ENCODE peak calls at places on chromosomes 4 and X, in ten cellular contexts. One of them, this sample, is unnamed.

GRCh38 chr4:177159600-177159999 is 150.1 kb upstream of the NEIL3 start:
- DNase-seq in LoVo: no peak
- DNase-seq in NCI-H446: no peak
- DNase-seq in iPS-NIHi11: no peak
- DNase-seq in activated CD4-positive, alpha-beta T cell treated with anti-CD3 and anti-CD28 coated beads for 36 hours: no peak
- DNase-seq in endothelial cell: no peak
- DNase-seq in stimulated activated CD4-positive, alpha-beta T cell treated with anti-CD3 and anti-CD28 coated beads, Interleukin-12 subunit alpha, Interleukin-12 subunit beta, amount 100 ng/mL, for 48 hours: no peak
- DNase-seq in naive B cell: no peak
- DNase-seq in activated T-helper 1 cell treated with anti-CD3 and anti-CD28 coated beads, Interleukin-2, amount 50 U/mL, for 16 hours: no peak
- DNase-seq in A549: no peak
- DNase-seq in this sample: no peak

GRCh38 chrX:2243913-2244460 is 256.8 kb downstream of the DHRSX start:
- DNase-seq in LoVo: peak; percentile 43
- DNase-seq in NCI-H446: no peak
- DNase-seq in iPS-NIHi11: no peak
- DNase-seq in activated CD4-positive, alpha-beta T cell treated with anti-CD3 and anti-CD28 coated beads for 36 hours: no peak
- DNase-seq in endothelial cell: no peak
- DNase-seq in stimulated activated CD4-positive, alpha-beta T cell treated with anti-CD3 and anti-CD28 coated beads, Interleukin-12 subunit alpha, Interleukin-12 subunit beta, amount 100 ng/mL, for 48 hours: no peak
- DNase-seq in naive B cell: no peak
- DNase-seq in activated T-helper 1 cell treated with anti-CD3 and anti-CD28 coated beads, Interleukin-2, amount 50 U/mL, for 16 hours: no peak
- DNase-seq in A549: no peak
- DNase-seq in this sample: no peak

GRCh38 chrX:97416461-97416860 is 532.8 kb downstream of the RPA4 start:
- DNase-seq in LoVo: no peak
- DNase-seq in NCI-H446: no peak
- DNase-seq in iPS-NIHi11: no peak
- DNase-seq in activated CD4-positive, alpha-beta T cell treated with anti-CD3 and anti-CD28 coated beads for 36 hours: no peak
- DNase-seq in endothelial cell: no peak
- DNase-seq in stimulated activated CD4-positive, alpha-beta T cell treated with anti-CD3 and anti-CD28 coated beads, Interleukin-12 subunit alpha, Interleukin-12 subunit beta, amount 100 ng/mL, for 48 hours: no peak
- DNase-seq in naive B cell: no peak
- DNase-seq in activated T-helper 1 cell treated with anti-CD3 and anti-CD28 coated beads, Interleukin-2, amount 50 U/mL, for 16 hours: no peak
- DNase-seq in A549: no peak
- DNase-seq in this sample: no peak

GRCh38 chrX:152904151-152905080 is 6.5 kb downstream of the ZNF185 start:
- DNase-seq in LoVo: peak; percentile 16
- DNase-seq in NCI-H446: peak; percentile 12
- DNase-seq in iPS-NIHi11: peak; percentile 75
- DNase-seq in activated CD4-positive, alpha-beta T cell treated with anti-CD3 and anti-CD28 coated beads for 36 hours: peak; percentile 59
- DNase-seq in endothelial cell: peak; percentile 56
- DNase-seq in stimulated activated CD4-positive, alpha-beta T cell treated with anti-CD3 and anti-CD28 coated beads, Interleukin-12 subunit alpha, Interleukin-12 subunit beta, amount 100 ng/mL, for 48 hours: peak; percentile 12
- DNase-seq in naive B cell: peak; percentile 19
- DNase-seq in activated T-helper 1 cell treated with anti-CD3 and anti-CD28 coated beads, Interleukin-2, amount 50 U/mL, for 16 hours: no peak
- DNase-seq in A549: peak; percentile 75
- DNase-seq in this sample: no peak

GRCh38 chr4:153156263-153156662 is 48.0 kb upstream of the TRIM2 start:
- DNase-seq in LoVo: no peak
- DNase-seq in NCI-H446: no peak
- DNase-seq in iPS-NIHi11: peak; percentile 49
- DNase-seq in activated CD4-positive, alpha-beta T cell treated with anti-CD3 and anti-CD28 coated beads for 36 hours: peak; percentile 66
- DNase-seq in endothelial cell: no peak
- DNase-seq in stimulated activated CD4-positive, alpha-beta T cell treated with anti-CD3 and anti-CD28 coated beads, Interleukin-12 subunit alpha, Interleukin-12 subunit beta, amount 100 ng/mL, for 48 hours: no peak
- DNase-seq in naive B cell: no peak
- DNase-seq in activated T-helper 1 cell treated with anti-CD3 and anti-CD28 coated beads, Interleukin-2, amount 50 U/mL, for 16 hours: no peak
- DNase-seq in A549: no peak
- DNase-seq in this sample: peak; percentile 51

GRCh38 chr4:15689540-15689939 is 7.9 kb downstream of the FAM200B start:
- DNase-seq in LoVo: no peak
- DNase-seq in NCI-H446: no peak
- DNase-seq in iPS-NIHi11: no peak
- DNase-seq in activated CD4-positive, alpha-beta T cell treated with anti-CD3 and anti-CD28 coated beads for 36 hours: no peak
- DNase-seq in endothelial cell: no peak
- DNase-seq in stimulated activated CD4-positive, alpha-beta T cell treated with anti-CD3 and anti-CD28 coated beads, Interleukin-12 subunit alpha, Interleukin-12 subunit beta, amount 100 ng/mL, for 48 hours: no peak
- DNase-seq in naive B cell: no peak
- DNase-seq in activated T-helper 1 cell treated with anti-CD3 and anti-CD28 coated beads, Interleukin-2, amount 50 U/mL, for 16 hours: no peak
- DNase-seq in A549: no peak
- DNase-seq in this sample: no peak

GRCh38 chr4:36303430-36304137 is 22.2 kb downstream of the DTHD1 start:
- DNase-seq in LoVo: no peak
- DNase-seq in NCI-H446: no peak
- DNase-seq in iPS-NIHi11: no peak
- DNase-seq in activated CD4-positive, alpha-beta T cell treated with anti-CD3 and anti-CD28 coated beads for 36 hours: peak; percentile 28
- DNase-seq in endothelial cell: no peak
- DNase-seq in stimulated activated CD4-positive, alpha-beta T cell treated with anti-CD3 and anti-CD28 coated beads, Interleukin-12 subunit alpha, Interleukin-12 subunit beta, amount 100 ng/mL, for 48 hours: no peak
- DNase-seq in naive B cell: peak; percentile 23
- DNase-seq in activated T-helper 1 cell treated with anti-CD3 and anti-CD28 coated beads, Interleukin-2, amount 50 U/mL, for 16 hours: no peak
- DNase-seq in A549: no peak
- DNase-seq in this sample: no peak

GRCh38 chr4:38516194-38516593 is 147.8 kb upstream of the KLF3 start:
- DNase-seq in LoVo: no peak
- DNase-seq in NCI-H446: no peak
- DNase-seq in iPS-NIHi11: no peak
- DNase-seq in activated CD4-positive, alpha-beta T cell treated with anti-CD3 and anti-CD28 coated beads for 36 hours: no peak
- DNase-seq in endothelial cell: no peak
- DNase-seq in stimulated activated CD4-positive, alpha-beta T cell treated with anti-CD3 and anti-CD28 coated beads, Interleukin-12 subunit alpha, Interleukin-12 subunit beta, amount 100 ng/mL, for 48 hours: no peak
- DNase-seq in naive B cell: no peak
- DNase-seq in activated T-helper 1 cell treated with anti-CD3 and anti-CD28 coated beads, Interleukin-2, amount 50 U/mL, for 16 hours: no peak
- DNase-seq in A549: peak; percentile 2
- DNase-seq in this sample: no peak

GRCh38 chr4:185534850-185535761 is at the start of gene PDLIM3:
- DNase-seq in LoVo: peak; percentile 40
- DNase-seq in NCI-H446: no peak
- DNase-seq in iPS-NIHi11: peak; percentile 88
- DNase-seq in activated CD4-positive, alpha-beta T cell treated with anti-CD3 and anti-CD28 coated beads for 36 hours: peak; percentile 34
- DNase-seq in endothelial cell: peak; percentile 40
- DNase-seq in stimulated activated CD4-positive, alpha-beta T cell treated with anti-CD3 and anti-CD28 coated beads, Interleukin-12 subunit alpha, Interleukin-12 subunit beta, amount 100 ng/mL, for 48 hours: no peak
- DNase-seq in naive B cell: no peak
- DNase-seq in activated T-helper 1 cell treated with anti-CD3 and anti-CD28 coated beads, Interleukin-2, amount 50 U/mL, for 16 hours: no peak
- DNase-seq in A549: peak; percentile 21
- DNase-seq in this sample: no peak

GRCh38 chrX:110569506-110569905 is 210.9 kb downstream of the RTL9 start:
- DNase-seq in LoVo: no peak
- DNase-seq in NCI-H446: no peak
- DNase-seq in iPS-NIHi11: no peak
- DNase-seq in activated CD4-positive, alpha-beta T cell treated with anti-CD3 and anti-CD28 coated beads for 36 hours: no peak
- DNase-seq in endothelial cell: no peak
- DNase-seq in stimulated activated CD4-positive, alpha-beta T cell treated with anti-CD3 and anti-CD28 coated beads, Interleukin-12 subunit alpha, Interleukin-12 subunit beta, amount 100 ng/mL, for 48 hours: no peak
- DNase-seq in naive B cell: no peak
- DNase-seq in activated T-helper 1 cell treated with anti-CD3 and anti-CD28 coated beads, Interleukin-2, amount 50 U/mL, for 16 hours: no peak
- DNase-seq in A549: no peak
- DNase-seq in this sample: peak; percentile 32

GRCh38 chrX:37685452-37686347 is at the start of gene XK:
- DNase-seq in LoVo: peak; percentile 58
- DNase-seq in NCI-H446: peak; percentile 26
- DNase-seq in iPS-NIHi11: peak; percentile 50
- DNase-seq in activated CD4-positive, alpha-beta T cell treated with anti-CD3 and anti-CD28 coated beads for 36 hours: peak; percentile 69
- DNase-seq in endothelial cell: peak; percentile 45
- DNase-seq in stimulated activated CD4-positive, alpha-beta T cell treated with anti-CD3 and anti-CD28 coated beads, Interleukin-12 subunit alpha, Interleukin-12 subunit beta, amount 100 ng/mL, for 48 hours: peak; percentile 27
- DNase-seq in naive B cell: peak; percentile 44
- DNase-seq in activated T-helper 1 cell treated with anti-CD3 and anti-CD28 coated beads, Interleukin-2, amount 50 U/mL, for 16 hours: peak; percentile 4
- DNase-seq in A549: peak; percentile 2
- DNase-seq in this sample: no peak

GRCh38 chrX:140764401-140764919 is 54.9 kb downstream of the LINC00632 start:
- DNase-seq in LoVo: no peak
- DNase-seq in NCI-H446: no peak
- DNase-seq in iPS-NIHi11: peak; percentile 29
- DNase-seq in activated CD4-positive, alpha-beta T cell treated with anti-CD3 and anti-CD28 coated beads for 36 hours: peak; percentile 29
- DNase-seq in endothelial cell: peak; percentile 31
- DNase-seq in stimulated activated CD4-positive, alpha-beta T cell treated with anti-CD3 and anti-CD28 coated beads, Interleukin-12 subunit alpha, Interleukin-12 subunit beta, amount 100 ng/mL, for 48 hours: no peak
- DNase-seq in naive B cell: no peak
- DNase-seq in activated T-helper 1 cell treated with anti-CD3 and anti-CD28 coated beads, Interleukin-2, amount 50 U/mL, for 16 hours: no peak
- DNase-seq in A549: no peak
- DNase-seq in this sample: no peak

GRCh38 chr4:95155759-95156451 is 392.9 kb downstream of the UNC5C start:
- DNase-seq in LoVo: no peak
- DNase-seq in NCI-H446: peak; percentile 39
- DNase-seq in iPS-NIHi11: peak; percentile 33
- DNase-seq in activated CD4-positive, alpha-beta T cell treated with anti-CD3 and anti-CD28 coated beads for 36 hours: no peak
- DNase-seq in endothelial cell: no peak
- DNase-seq in stimulated activated CD4-positive, alpha-beta T cell treated with anti-CD3 and anti-CD28 coated beads, Interleukin-12 subunit alpha, Interleukin-12 subunit beta, amount 100 ng/mL, for 48 hours: no peak
- DNase-seq in naive B cell: no peak
- DNase-seq in activated T-helper 1 cell treated with anti-CD3 and anti-CD28 coated beads, Interleukin-2, amount 50 U/mL, for 16 hours: no peak
- DNase-seq in A549: peak; percentile 23
- DNase-seq in this sample: peak; percentile 81

GRCh38 chr4:48118081-48118480 is 16.0 kb downstream of the TXK start:
- DNase-seq in LoVo: no peak
- DNase-seq in NCI-H446: no peak
- DNase-seq in iPS-NIHi11: no peak
- DNase-seq in activated CD4-positive, alpha-beta T cell treated with anti-CD3 and anti-CD28 coated beads for 36 hours: no peak
- DNase-seq in endothelial cell: no peak
- DNase-seq in stimulated activated CD4-positive, alpha-beta T cell treated with anti-CD3 and anti-CD28 coated beads, Interleukin-12 subunit alpha, Interleukin-12 subunit beta, amount 100 ng/mL, for 48 hours: no peak
- DNase-seq in naive B cell: no peak
- DNase-seq in activated T-helper 1 cell treated with anti-CD3 and anti-CD28 coated beads, Interleukin-2, amount 50 U/mL, for 16 hours: no peak
- DNase-seq in A549: no peak
- DNase-seq in this sample: no peak

GRCh38 chr4:43471950-43472349 is 579.4 kb downstream of the GRXCR1 start:
- DNase-seq in LoVo: no peak
- DNase-seq in NCI-H446: no peak
- DNase-seq in iPS-NIHi11: no peak
- DNase-seq in activated CD4-positive, alpha-beta T cell treated with anti-CD3 and anti-CD28 coated beads for 36 hours: no peak
- DNase-seq in endothelial cell: no peak
- DNase-seq in stimulated activated CD4-positive, alpha-beta T cell treated with anti-CD3 and anti-CD28 coated beads, Interleukin-12 subunit alpha, Interleukin-12 subunit beta, amount 100 ng/mL, for 48 hours: no peak
- DNase-seq in naive B cell: no peak
- DNase-seq in activated T-helper 1 cell treated with anti-CD3 and anti-CD28 coated beads, Interleukin-2, amount 50 U/mL, for 16 hours: no peak
- DNase-seq in A549: no peak
- DNase-seq in this sample: no peak

GRCh38 chr4:100086766-100087431 is 103.4 kb downstream of the DDIT4L start:
- DNase-seq in LoVo: peak; percentile 10
- DNase-seq in NCI-H446: no peak
- DNase-seq in iPS-NIHi11: peak; percentile 37
- DNase-seq in activated CD4-positive, alpha-beta T cell treated with anti-CD3 and anti-CD28 coated beads for 36 hours: no peak
- DNase-seq in endothelial cell: no peak
- DNase-seq in stimulated activated CD4-positive, alpha-beta T cell treated with anti-CD3 and anti-CD28 coated beads, Interleukin-12 subunit alpha, Interleukin-12 subunit beta, amount 100 ng/mL, for 48 hours: no peak
- DNase-seq in naive B cell: no peak
- DNase-seq in activated T-helper 1 cell treated with anti-CD3 and anti-CD28 coated beads, Interleukin-2, amount 50 U/mL, for 16 hours: no peak
- DNase-seq in A549: no peak
- DNase-seq in this sample: no peak

GRCh38 chr4:83109480-83110221 is 4.9 kb downstream of the PLAC8 start:
- DNase-seq in LoVo: no peak
- DNase-seq in NCI-H446: no peak
- DNase-seq in iPS-NIHi11: peak; percentile 65
- DNase-seq in activated CD4-positive, alpha-beta T cell treated with anti-CD3 and anti-CD28 coated beads for 36 hours: peak; percentile 67
- DNase-seq in endothelial cell: peak; percentile 45
- DNase-seq in stimulated activated CD4-positive, alpha-beta T cell treated with anti-CD3 and anti-CD28 coated beads, Interleukin-12 subunit alpha, Interleukin-12 subunit beta, amount 100 ng/mL, for 48 hours: peak; percentile 31
- DNase-seq in naive B cell: peak; percentile 64
- DNase-seq in activated T-helper 1 cell treated with anti-CD3 and anti-CD28 coated beads, Interleukin-2, amount 50 U/mL, for 16 hours: peak; percentile 33
- DNase-seq in A549: peak; percentile 9
- DNase-seq in this sample: no peak

GRCh38 chr4:172997217-172997609 is 171.4 kb upstream of the GALNT7 start:
- DNase-seq in LoVo: no peak
- DNase-seq in NCI-H446: no peak
- DNase-seq in iPS-NIHi11: no peak
- DNase-seq in activated CD4-positive, alpha-beta T cell treated with anti-CD3 and anti-CD28 coated beads for 36 hours: no peak
- DNase-seq in endothelial cell: no peak
- DNase-seq in stimulated activated CD4-positive, alpha-beta T cell treated with anti-CD3 and anti-CD28 coated beads, Interleukin-12 subunit alpha, Interleukin-12 subunit beta, amount 100 ng/mL, for 48 hours: no peak
- DNase-seq in naive B cell: no peak
- DNase-seq in activated T-helper 1 cell treated with anti-CD3 and anti-CD28 coated beads, Interleukin-2, amount 50 U/mL, for 16 hours: no peak
- DNase-seq in A549: no peak
- DNase-seq in this sample: no peak